ENCODE peak calls at places on chromosomes 2 and 18, in seven cellular contexts. A is HCT116, M is stomach, R is IMR-90, P is K562, Q is gastrocnemius medialis, X is body of pancreas. E is an unnamed sample.

GRCh38 chr2:172179045-172179742 is 76.5 kb upstream of the DLX2 start:
- DNase-seq in A (no peak), M (no peak), R (peak), P (no peak), Q (no peak), X (no peak), E (no peak)

GRCh38 chr2:121532894-121533293 is 2.2 kb downstream of the RNU4ATAC start:
- DNase-seq in A (peak), M (no peak), R (peak), P (no peak), Q (no peak), X (no peak), E (no peak)

GRCh38 chr2:69509011-69509749 is 71.9 kb upstream of the NFU1 start:
- DNase-seq in A (no peak), M (no peak), R (peak), P (no peak), Q (no peak), X (peak), E (no peak)

GRCh38 chr2:205411558-205411957 is 270.7 kb upstream of the NRP2 start:
- DNase-seq in A (no peak), M (peak), R (no peak), P (no peak), Q (peak), X (peak), E (no peak)

GRCh38 chr2:24886640-24887324 is 33.3 kb downstream of the ADCY3 start:
- DNase-seq in A (no peak), M (no peak), R (peak), P (no peak), Q (no peak), X (no peak), E (no peak)

GRCh38 chr2:118269408-118270051 is 181.3 kb downstream of the INSIG2 start:
- DNase-seq in A (no peak), M (no peak), R (no peak), P (peak), Q (no peak), X (no peak), E (no peak)

GRCh38 chr2:119536209-119536608 is 8.0 kb upstream of the CFAP221 start:
- DNase-seq in A (no peak), M (no peak), R (no peak), P (no peak), Q (no peak), X (no peak), E (no peak)

GRCh38 chr2:36663851-36664715 is 32.4 kb upstream of the VIT start:
- DNase-seq in A (peak), M (no peak), R (peak), P (peak), Q (peak), X (peak), E (peak)

GRCh38 chr2:226452768-226453167 is 346.9 kb downstream of the IRS1 start:
- DNase-seq in A (no peak), M (no peak), R (no peak), P (no peak), Q (no peak), X (no peak), E (no peak)

GRCh38 chr2:215027775-215028174 is 110.7 kb downstream of the ABCA12 start:
- DNase-seq in A (no peak), M (no peak), R (no peak), P (no peak), Q (no peak), X (no peak), E (no peak)

GRCh38 chr18:35028556-35028955 is 12.7 kb upstream of the MAPRE2 start:
- DNase-seq in A (no peak), M (no peak), R (no peak), P (no peak), Q (no peak), X (no peak), E (no peak)

GRCh38 chr18:58576641-58577251 is 52.1 kb downstream of the ALPK2 start:
- DNase-seq in A (no peak), M (no peak), R (peak), P (no peak), Q (no peak), X (no peak), E (no peak)

GRCh38 chr2:217858519-217859466 is 144.0 kb downstream of the TNS1 start:
- DNase-seq in A (no peak), M (peak), R (peak), P (peak), Q (peak), X (peak), E (peak)

GRCh38 chr2:143909577-143909976 is 610.3 kb downstream of the ZEB2 start:
- DNase-seq in A (no peak), M (no peak), R (no peak), P (no peak), Q (no peak), X (no peak), E (no peak)

GRCh38 chr18:68409585-68409984 is 305.3 kb downstream of the TMX3 start:
- DNase-seq in A (no peak), M (no peak), R (no peak), P (no peak), Q (no peak), X (no peak), E (no peak)

GRCh38 chr2:12587729-12588522 is 128.8 kb upstream of the TRIB2 start:
- DNase-seq in A (no peak), M (no peak), R (peak), P (no peak), Q (no peak), X (no peak), E (no peak)

GRCh38 chr18:23943903-23944624 is 70.5 kb upstream of the TTC39C start:
- DNase-seq in A (no peak), M (no peak), R (peak), P (no peak), Q (no peak), X (no peak), E (no peak)

GRCh38 chr2:29011650-29012060 is 30.6 kb downstream of the TOGARAM2 start:
- DNase-seq in A (no peak), M (peak), R (no peak), P (no peak), Q (peak), X (peak), E (no peak)

GRCh38 chr2:101162561-101163330 is 11.6 kb upstream of the TBC1D8 start:
- DNase-seq in A (no peak), M (no peak), R (no peak), P (no peak), Q (no peak), X (no peak), E (no peak)

GRCh38 chr18:66682855-66683322 is 79.0 kb upstream of the CDH19 start:
- DNase-seq in A (no peak), M (no peak), R (no peak), P (no peak), Q (no peak), X (no peak), E (no peak)

GRCh38 chr2:46557788-46558187 is 78.4 kb downstream of the TMEM247 start:
- DNase-seq in A (no peak), M (no peak), R (no peak), P (no peak), Q (no peak), X (no peak), E (no peak)

GRCh38 chr18:78830161-78830560 is 149.5 kb upstream of the SALL3 start:
- DNase-seq in A (no peak), M (no peak), R (no peak), P (no peak), Q (no peak), X (no peak), E (no peak)

GRCh38 chr18:23529597-23529996 is 26.3 kb downstream of the RMC1 start:
- DNase-seq in A (peak), M (no peak), R (peak), P (peak), Q (no peak), X (no peak), E (peak)

GRCh38 chr18:67300498-67300897 is 216.0 kb downstream of the DSEL start:
- DNase-seq in A (no peak), M (no peak), R (no peak), P (no peak), Q (no peak), X (no peak), E (peak)

GRCh38 chr2:204225633-204226032 is 289.1 kb downstream of the ICOS start:
- DNase-seq in A (no peak), M (no peak), R (no peak), P (no peak), Q (no peak), X (no peak), E (no peak)

GRCh38 chr2:218079943-218080913 is 11.2 kb downstream of the RUFY4 start:
- DNase-seq in A (no peak), M (no peak), R (no peak), P (no peak), Q (no peak), X (no peak), E (no peak)

GRCh38 chr18:77087391-77088141 is 45.0 kb downstream of the MBP start:
- DNase-seq in A (no peak), M (peak), R (no peak), P (no peak), Q (no peak), X (peak), E (no peak)

GRCh38 chr2:104867351-104868080 is 13.6 kb downstream of the POU3F3 start:
- DNase-seq in A (no peak), M (no peak), R (no peak), P (no peak), Q (no peak), X (no peak), E (no peak)

GRCh38 chr2:46973687-46974086 is 58.1 kb upstream of the MCFD2 start:
- DNase-seq in A (no peak), M (no peak), R (no peak), P (no peak), Q (no peak), X (no peak), E (no peak)

GRCh38 chr2:210399440-210400041 is 77.0 kb downstream of the LANCL1 start:
- DNase-seq in A (peak), M (no peak), R (peak), P (no peak), Q (no peak), X (no peak), E (no peak)

GRCh38 chr2:112644155-112644932 is 1.4 kb upstream of the SLC20A1 start:
- DNase-seq in A (peak), M (no peak), R (no peak), P (no peak), Q (no peak), X (peak), E (no peak)

GRCh38 chr2:51027968-51028367 is 4.0 kb downstream of the NRXN1 start:
- DNase-seq in A (no peak), M (no peak), R (no peak), P (no peak), Q (no peak), X (no peak), E (no peak)

GRCh38 chr2:69638630-69639029 is 4.9 kb downstream of the AAK1 start:
- DNase-seq in A (no peak), M (no peak), R (no peak), P (no peak), Q (no peak), X (no peak), E (no peak)

GRCh38 chr2:142863485-142863921 is 14.0 kb upstream of the KYNU start:
- DNase-seq in A (no peak), M (no peak), R (peak), P (no peak), Q (no peak), X (no peak), E (no peak)

GRCh38 chr2:66575625-66576371 is 140.9 kb downstream of the MEIS1 start:
- DNase-seq in A (no peak), M (no peak), R (peak), P (peak), Q (no peak), X (peak), E (no peak)

GRCh38 chr2:183093857-183094657 is 15.5 kb downstream of the DUSP19 start:
- DNase-seq in A (no peak), M (no peak), R (peak), P (no peak), Q (no peak), X (no peak), E (no peak)

GRCh38 chr2:201158111-201158929 is 24.6 kb upstream of the CASP10 start:
- DNase-seq in A (peak), M (peak), R (peak), P (peak), Q (no peak), X (peak), E (peak)
- TF ChIP-seq POLR2A in A (no peak), M (no peak), R (no peak), P (no peak), Q (no peak), X (no peak), E (peak)

GRCh38 chr2:27123302-27124150 is at the start of gene ABHD1:
- DNase-seq in A (no peak), M (peak), R (no peak), P (peak), Q (peak), X (peak), E (peak)
- TF ChIP-seq POLR2A in A (no peak), M (no peak), R (no peak), P (no peak), Q (peak), X (peak), E (no peak)

DNA sequence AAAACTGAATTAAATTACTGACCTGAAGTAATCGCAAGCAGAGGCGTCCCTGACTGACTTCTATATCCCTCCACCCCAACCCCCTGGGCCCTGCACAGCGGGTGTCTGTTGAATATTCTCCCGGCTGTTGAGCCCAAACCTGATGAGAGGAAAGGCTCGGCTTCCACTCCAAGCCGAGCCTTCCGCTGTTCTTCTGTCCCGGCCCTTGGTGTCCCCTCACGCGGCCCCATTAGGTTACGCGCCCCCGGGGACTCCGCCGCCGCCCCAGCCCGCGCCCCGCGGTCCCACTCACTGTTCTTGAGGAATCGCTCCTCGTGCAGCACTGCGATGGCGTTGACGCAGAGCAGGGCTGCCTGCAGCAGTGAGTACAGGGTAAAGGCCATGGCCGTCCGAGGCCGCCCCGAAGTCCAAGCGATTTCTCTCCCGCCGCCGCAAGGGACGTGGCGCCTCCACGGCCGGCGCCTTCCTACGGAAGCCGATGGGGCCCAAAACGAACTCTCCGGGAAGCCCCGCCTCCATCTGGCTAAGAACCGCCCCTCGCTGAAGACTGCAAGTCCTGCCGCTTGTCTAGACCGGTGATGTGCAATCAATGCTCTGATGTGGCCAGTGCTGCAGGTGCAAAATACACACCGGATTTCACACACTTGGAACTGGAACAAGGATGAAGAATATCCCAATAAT is at the start of gene IER3IP1:
- DNase-seq in A (peak), M (peak), R (peak), P (peak), Q (peak), X (peak), E (peak)
- TF ChIP-seq POLR2A in A (peak), M (no peak), R (peak), P (peak), Q (peak), X (peak), E (peak)

DNA sequence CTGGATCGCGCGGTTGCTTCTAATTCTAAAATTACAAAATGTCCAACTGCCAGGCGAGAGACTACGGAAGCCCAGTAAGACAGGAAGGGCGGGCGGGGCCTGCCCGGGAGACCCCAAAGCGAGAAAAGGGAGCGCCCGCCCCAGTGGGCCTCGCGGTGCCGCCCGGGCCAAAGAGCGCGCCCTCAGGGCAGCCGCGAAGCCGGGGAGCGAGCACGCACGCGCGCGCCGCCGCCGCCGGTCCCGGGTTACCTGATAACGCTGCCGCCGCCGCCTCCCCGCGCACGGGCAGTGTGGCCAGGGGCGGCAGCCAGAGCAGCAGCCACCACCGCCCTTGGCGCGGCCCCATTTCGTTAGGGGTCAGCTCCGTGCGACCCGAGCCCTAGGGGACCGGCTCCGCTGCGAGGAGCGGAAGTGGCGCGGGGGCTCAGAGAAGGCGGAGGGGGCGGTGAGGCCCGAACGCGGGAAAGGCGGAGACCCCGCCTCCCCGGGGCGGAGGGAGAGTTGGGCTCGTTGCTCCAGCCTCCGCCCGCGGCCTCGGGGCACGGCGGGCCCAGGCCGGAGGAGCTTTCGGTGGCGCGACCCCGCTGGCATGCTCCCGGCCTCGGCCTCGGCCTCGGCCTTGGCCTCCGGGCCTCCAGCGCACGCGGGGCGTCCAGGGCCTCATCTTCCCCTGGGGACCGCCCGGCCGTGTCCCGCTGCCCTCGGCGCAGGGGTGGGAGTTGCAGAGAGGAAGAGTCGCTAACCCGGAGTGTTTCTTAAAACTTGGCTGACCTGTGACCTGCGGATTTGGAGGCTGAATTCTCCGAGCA is at the start of gene NEMP2:
- DNase-seq in A (no peak), M (peak), R (peak), P (peak), Q (peak), X (peak), E (peak)
- TF ChIP-seq POLR2A in A (peak), M (peak), R (no peak), P (peak), Q (peak), X (peak), E (peak)

DNA sequence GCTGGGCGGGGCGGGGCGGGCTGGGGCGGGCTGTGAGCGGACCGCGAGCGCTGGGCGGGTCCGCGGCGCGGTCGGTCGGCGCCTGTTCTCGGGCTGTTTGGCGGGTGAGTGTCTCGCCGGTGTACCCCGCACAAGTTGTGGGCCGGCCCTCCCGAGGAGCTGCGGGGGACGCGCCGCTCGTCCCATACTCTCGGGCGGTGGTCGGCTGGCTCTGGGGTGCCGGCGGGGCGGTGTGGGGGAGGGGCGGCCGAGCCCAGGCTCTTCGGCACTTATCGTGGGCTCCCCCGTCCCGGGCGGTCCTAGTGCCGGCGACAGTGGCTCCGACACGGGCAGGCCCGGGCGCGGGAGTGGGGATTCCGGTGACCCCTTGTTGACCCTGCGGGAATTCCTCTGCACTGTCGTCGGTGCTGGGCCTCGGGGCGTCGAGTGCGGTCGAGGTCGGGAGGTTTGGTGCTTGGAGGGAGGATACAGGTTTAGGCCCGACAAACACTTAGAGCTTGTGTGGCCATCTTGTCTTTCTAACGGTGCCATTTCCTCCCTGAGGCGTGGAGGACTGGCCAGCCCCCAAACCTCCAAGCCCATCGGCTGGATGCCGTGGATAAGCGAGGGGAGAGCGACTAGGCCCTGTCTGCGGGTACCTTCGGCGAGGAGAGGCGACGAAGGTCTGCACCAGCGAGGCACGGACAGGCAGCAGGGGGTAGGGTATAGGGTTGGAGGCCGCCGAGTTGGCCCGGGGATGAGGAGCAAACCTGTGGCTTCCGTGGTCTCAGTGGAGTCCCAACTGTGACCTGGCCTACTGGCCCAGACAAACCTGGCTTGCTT is at the start of gene SEPTIN2:
- DNase-seq in A (peak), M (no peak), R (peak), P (peak), Q (no peak), X (no peak), E (no peak)
- TF ChIP-seq POLR2A in A (no peak), M (peak), R (peak), P (no peak), Q (peak), X (peak), E (no peak)

DNA sequence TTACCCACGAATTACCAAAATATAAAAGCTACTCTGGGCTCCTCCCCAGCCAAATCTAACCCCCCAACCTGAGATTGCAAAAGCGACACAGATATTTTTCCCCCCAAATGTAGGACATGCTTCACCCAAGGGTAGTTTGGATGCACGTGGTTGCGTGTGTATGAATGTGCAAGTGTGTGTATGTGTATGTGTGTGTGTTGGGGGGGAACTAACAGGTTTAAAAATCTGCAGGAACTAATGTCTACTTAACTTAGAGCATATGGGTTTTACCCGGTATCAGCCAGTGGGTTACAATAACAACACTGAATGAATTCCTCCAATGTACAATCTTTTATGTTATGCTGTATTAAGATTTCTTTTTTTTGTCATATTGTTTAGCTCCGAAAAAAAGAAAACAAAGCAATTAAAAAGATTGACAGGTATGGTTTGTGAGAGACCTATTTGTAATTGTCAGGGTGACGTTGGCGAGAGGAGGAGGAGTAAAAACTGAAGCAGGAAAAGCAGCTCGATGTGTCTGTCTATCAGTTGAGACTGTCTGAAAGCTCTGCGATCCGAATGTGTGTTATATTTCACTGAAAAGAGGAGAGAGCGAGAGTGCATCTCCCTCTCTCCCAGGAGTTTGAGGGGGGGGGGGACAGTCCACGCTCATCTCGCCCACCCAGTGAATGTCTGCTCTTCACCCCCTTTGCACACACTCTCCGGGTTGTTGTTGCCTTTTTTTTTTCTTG is at the start of gene TSHZ1:
- DNase-seq in A (peak), M (peak), R (peak), P (peak), Q (peak), X (peak), E (peak)
- TF ChIP-seq POLR2A in A (peak), M (no peak), R (peak), P (peak), Q (peak), X (no peak), E (peak)